ENCODE peak calls at places on chromosomes 13 and 19, in seven cellular contexts. N is uterus, M is AG04450, W is upper lobe of right lung, E is GM23338, P is K562, O is ascending aorta. J is an unnamed sample.

GRCh38 chr13:23679214-23679613 is 109.0 kb downstream of the TNFRSF19 start:
- DNase-seq in O (no peak), N (no peak), P (no peak), E (no peak), M (no peak), W (no peak), J (no peak)

GRCh38 chr19:10378124-10378523 is 2.2 kb downstream of the TYK2 start:
- DNase-seq in M (no peak), N (no peak), E (no peak), O (no peak), P (no peak), W (no peak), J (no peak)

GRCh38 chr19:5955638-5955935 is 22.4 kb downstream of the RANBP3 start:
- DNase-seq in M (no peak), W (no peak), O (no peak), N (no peak), P (no peak), E (no peak), J (no peak)

GRCh38 chr13:55244991-55245644 is 1895.6 kb upstream of the PRR20A start:
- DNase-seq in M (no peak), N (no peak), W (no peak), P (no peak), E (peak), O (no peak), J (no peak)

GRCh38 chr19:33339016-33339749 is 34.3 kb upstream of the CEBPG start:
- DNase-seq in P (no peak), O (no peak), W (no peak), M (no peak), E (no peak), N (no peak), J (no peak)

GRCh38 chr19:10864538-10864899 is 6.8 kb upstream of the CARM1 start:
- DNase-seq in E (peak), O (peak), P (peak), M (peak), N (peak), W (peak), J (no peak)

GRCh38 chr19:34104099-34104498 is 68.2 kb upstream of the LSM14A start:
- DNase-seq in E (no peak), N (no peak), O (no peak), M (no peak), W (no peak), P (no peak), J (no peak)

GRCh38 chr13:113897161-113897560 is 33.3 kb upstream of the GAS6 start:
- DNase-seq in O (peak), N (no peak), P (no peak), M (peak), E (no peak), W (no peak), J (no peak)

GRCh38 chr13:52695856-52696255 is 43.2 kb downstream of the SUGT1 start:
- DNase-seq in E (no peak), O (no peak), N (no peak), W (no peak), P (no peak), M (peak), J (no peak)

GRCh38 chr19:30879225-30879624 is 470.0 kb downstream of the TSHZ3 start:
- DNase-seq in P (no peak), M (no peak), O (no peak), E (no peak), W (no peak), N (no peak), J (no peak)

GRCh38 chr19:49389406-49389805 is 1.4 kb downstream of the KASH5 start:
- DNase-seq in W (no peak), M (no peak), N (no peak), E (no peak), P (no peak), O (no peak), J (no peak)

GRCh38 chr19:9914001-9914314 is 22.4 kb downstream of the OLFM2 start:
- DNase-seq in O (no peak), E (peak), P (peak), N (no peak), W (no peak), M (no peak), J (no peak)

GRCh38 chr13:75550159-75550567 is 572 bp downstream of the UCHL3 start:
- DNase-seq in E (peak), M (peak), W (no peak), O (peak), N (peak), P (peak), J (no peak)

GRCh38 chr13:51147732-51148131 is 36.7 kb upstream of the C13orf42 start:
- DNase-seq in O (no peak), N (no peak), W (no peak), M (no peak), E (no peak), P (no peak), J (no peak)

GRCh38 chr19:34357431-34357830 is 7.6 kb upstream of the GPI start:
- DNase-seq in E (no peak), M (no peak), N (no peak), O (no peak), P (no peak), W (no peak), J (no peak)

GRCh38 chr13:33347866-33348265 is 62.3 kb upstream of the STARD13 start:
- DNase-seq in E (no peak), O (no peak), N (no peak), M (no peak), W (no peak), P (no peak), J (no peak)

GRCh38 chr13:36131215-36131930 is at the start of gene DCLK1:
- DNase-seq in N (peak), M (no peak), W (peak), E (peak), P (no peak), O (peak), J (no peak)

GRCh38 chr13:50871405-50871804 is 27.9 kb upstream of the DLEU7 start:
- DNase-seq in M (no peak), N (no peak), E (no peak), W (no peak), O (no peak), P (no peak), J (no peak)

GRCh38 chr13:78102121-78102677 is 183.6 kb upstream of the EDNRB start:
- DNase-seq in N (peak), W (no peak), E (no peak), O (no peak), P (no peak), M (no peak), J (no peak)

GRCh38 chr13:96650301-96650886 is 343.9 kb downstream of the OXGR1 start:
- DNase-seq in O (no peak), P (no peak), M (no peak), N (no peak), W (no peak), E (no peak), J (no peak)

GRCh38 chr13:82803341-82803740 is 1078.9 kb downstream of the SLITRK1 start:
- DNase-seq in P (no peak), W (no peak), O (no peak), N (no peak), E (no peak), M (no peak), J (no peak)

GRCh38 chr13:103883152-103883551 is 816.9 kb upstream of the SLC10A2 start:
- DNase-seq in E (peak), M (peak), P (no peak), N (peak), W (peak), O (peak), J (no peak)

GRCh38 chr13:33610471-33611015 is 207.4 kb upstream of the RFC3 start:
- DNase-seq in P (no peak), O (peak), N (no peak), W (no peak), M (no peak), E (peak), J (no peak)

GRCh38 chr19:46840157-46840942 is 10.3 kb downstream of the AP2S1 start:
- DNase-seq in O (no peak), M (no peak), P (peak), W (peak), E (peak), N (peak), J (no peak)

GRCh38 chr19:47036233-47036651 is 12.2 kb downstream of the TMEM160 start:
- DNase-seq in N (no peak), P (no peak), M (no peak), W (peak), E (no peak), O (no peak), J (no peak)

GRCh38 chr19:46602392-46603194 is 1.5 kb downstream of the CALM3 start:
- DNase-seq in P (peak), O (peak), N (no peak), E (peak), M (no peak), W (peak), J (no peak)

GRCh38 chr13:48775285-48775684 is 121.6 kb downstream of the CYSLTR2 start:
- DNase-seq in O (no peak), W (no peak), P (no peak), N (no peak), E (no peak), M (no peak), J (no peak)

GRCh38 chr13:43815204-43815603 is 28.4 kb upstream of the ENOX1 start:
- DNase-seq in P (no peak), M (peak), O (no peak), N (no peak), W (no peak), E (no peak), J (no peak)

GRCh38 chr13:94233401-94233800 is 246.1 kb downstream of the DCT start:
- DNase-seq in N (no peak), W (no peak), P (no peak), O (no peak), E (no peak), M (peak), J (no peak)

GRCh38 chr19:55173717-55174409 is 6.2 kb downstream of the SYT5 start:
- DNase-seq in P (peak), E (peak), W (peak), M (no peak), N (peak), O (no peak), J (no peak)

GRCh38 chr13:48070942-48071341 is 24.0 kb downstream of the MED4 start:
- DNase-seq in M (no peak), W (no peak), P (no peak), E (no peak), N (no peak), O (no peak), J (no peak)

DNA sequence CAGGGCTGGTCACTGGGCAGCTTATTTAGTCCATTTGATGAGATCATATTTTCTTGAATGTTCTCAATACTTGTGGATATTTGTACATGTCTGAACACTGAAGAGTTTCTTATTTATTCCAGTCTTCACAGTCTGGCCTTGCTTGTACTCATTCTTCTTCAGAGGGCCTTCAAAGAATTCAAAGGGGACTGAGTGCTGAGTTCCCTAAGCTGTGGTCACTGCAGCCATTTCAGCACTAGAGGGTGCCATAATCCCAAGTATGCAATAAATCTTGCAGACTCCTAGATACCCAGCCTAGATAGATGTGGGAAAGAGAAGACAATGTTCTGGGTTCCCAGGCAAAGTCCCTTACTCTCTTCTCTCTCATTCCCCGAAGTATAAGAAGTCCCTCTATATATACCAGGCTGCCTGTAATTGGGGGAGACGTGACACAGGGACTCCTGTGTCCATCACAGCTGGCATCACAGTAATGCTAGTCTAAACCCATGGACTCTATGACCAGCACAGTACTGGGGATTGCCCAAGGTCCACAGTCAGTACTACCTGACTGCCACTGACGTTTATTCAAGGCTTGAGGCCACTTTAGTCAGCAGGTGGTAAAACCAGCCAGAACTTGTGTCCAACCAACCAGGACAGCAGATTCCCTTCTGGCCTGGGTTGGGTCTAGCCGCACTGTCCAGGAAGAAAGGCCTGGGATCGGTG is 8.9 kb upstream of the VN1R1 start:
- DNase-seq in M (no peak), W (no peak), O (no peak), E (peak), P (peak), N (no peak), J (no peak)
- TF ChIP-seq CTCF in M (peak), W (peak), O (no peak), E (peak), P (peak), N (no peak), J (no peak)

GRCh38 chr13:27952931-27953670 is 16.0 kb downstream of the CDX2 start:
- DNase-seq in M (no peak), N (no peak), E (no peak), P (no peak), O (no peak), W (no peak), J (no peak)
- H3K4me3 ChIP-seq in M (peak), N (no peak), E (peak), P (no peak), O (peak), W (peak), J (peak)

DNA sequence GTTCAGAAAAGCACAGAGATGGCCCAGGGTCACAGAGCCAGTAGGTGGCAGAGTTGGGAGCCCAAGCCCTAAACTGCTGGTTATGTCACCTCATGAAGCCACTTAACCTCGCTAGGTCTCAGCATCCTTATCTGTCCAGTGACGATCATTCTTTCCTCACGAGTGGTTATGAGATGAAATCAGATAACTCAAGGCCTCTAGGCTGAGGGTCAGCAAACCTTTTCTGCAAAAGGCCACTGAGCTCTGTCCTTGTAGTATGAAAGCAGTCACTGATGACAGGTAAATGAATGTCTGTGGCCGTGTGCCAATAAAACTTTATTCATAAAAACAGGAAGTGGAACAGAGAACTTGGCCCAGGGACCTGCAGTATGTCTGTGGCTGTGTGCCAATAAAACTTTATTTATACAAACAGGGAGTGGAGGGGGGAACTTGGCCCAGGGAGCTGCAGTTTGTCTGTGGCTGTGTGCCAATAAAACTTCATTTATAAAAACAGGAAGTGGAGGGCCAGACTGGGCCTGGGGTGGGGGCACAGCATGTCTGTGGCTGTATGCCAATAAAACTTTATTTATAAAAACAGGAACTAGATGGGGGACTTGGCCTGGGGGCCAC is 71.2 kb downstream of the GNG7 start:
- DNase-seq in E (no peak), M (no peak), W (no peak), O (no peak), P (no peak), N (no peak), J (no peak)
- H3K27ac ChIP-seq in E (no peak), M (no peak), W (peak), O (no peak), P (no peak), N (no peak), J (peak)

GRCh38 chr19:36113895-36114762 is 546 bp downstream of the POLR2I start:
- DNase-seq in N (no peak), P (peak), M (no peak), E (peak), O (peak), W (no peak), J (no peak)
- TF ChIP-seq CTCF in N (no peak), P (peak), M (peak), E (peak), O (no peak), W (no peak), J (no peak)

GRCh38 chr13:102402292-102402691 is 444 bp upstream of the FGF14 start:
- DNase-seq in M (no peak), O (peak), W (no peak), E (peak), N (peak), P (no peak), J (no peak)
- H3K4me3 ChIP-seq in M (peak), O (peak), W (peak), E (peak), N (peak), P (no peak), J (peak)

DNA sequence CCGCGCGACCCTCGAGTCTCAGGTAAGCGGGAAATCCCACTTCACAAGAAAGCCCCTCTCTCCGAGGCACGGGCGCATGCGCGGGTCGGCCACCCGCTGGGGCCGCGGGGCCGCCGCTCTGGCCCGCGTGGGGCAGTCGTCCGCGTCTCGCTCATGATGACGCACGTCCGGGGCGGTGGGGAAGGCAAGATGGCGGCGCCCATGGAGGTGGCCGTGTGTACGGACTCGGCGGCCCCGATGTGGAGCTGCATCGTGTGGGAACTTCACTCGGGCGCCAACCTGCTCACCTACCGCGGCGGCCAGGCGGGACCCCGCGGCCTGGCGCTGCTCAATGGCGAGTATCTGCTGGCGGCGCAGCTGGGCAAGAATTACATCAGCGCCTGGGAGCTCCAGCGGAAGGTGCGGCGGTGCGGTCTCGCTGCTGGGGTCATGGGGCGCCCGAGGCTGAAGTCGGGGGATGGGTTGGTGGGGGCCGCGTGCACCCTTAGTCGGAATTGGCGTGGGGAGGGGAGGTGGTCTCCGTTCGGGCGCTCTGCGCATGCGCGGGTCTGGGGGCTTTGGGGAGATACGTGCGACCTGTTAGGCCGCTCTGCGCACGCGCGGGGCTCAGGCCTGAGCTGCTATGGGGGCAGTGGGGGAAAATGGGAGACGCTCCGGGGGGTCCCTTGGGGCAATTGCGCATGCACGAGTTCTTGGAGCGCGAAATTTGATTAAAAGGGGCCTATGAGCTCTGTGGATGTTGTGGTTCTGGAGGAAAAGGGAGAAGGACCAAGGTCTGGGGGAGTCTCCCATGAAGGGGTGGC is at the start of gene WDR18:
- DNase-seq in M (peak), O (peak), P (peak), N (peak), E (peak), W (peak), J (peak)
- H3K27ac ChIP-seq in M (peak), O (peak), P (peak), N (peak), E (peak), W (peak), J (peak)

J was measured in esophagus squamous epithelium.